ENCODE peak calls at places on chromosomes 11 and 22, in four cellular contexts. P is A549, Y is tibial nerve, X is coronary artery. C is an unnamed sample.
A peak's percentile ranks its signal among the peaks of the same experiment; 100 is the strongest.

GRCh38 chr11:126919147-126919823 is 81.3 kb downstream of the KIRREL3 start:
- DNase-seq in P (no peak), Y (no peak), X (no peak), C (no peak)

GRCh38 chr11:101010899-101011298 is 118.7 kb downstream of the PGR start:
- DNase-seq in X (no peak), Y (no peak), P (no peak), C (no peak)

GRCh38 chr11:42974510-42974909 is 337.3 kb upstream of the API5 start:
- DNase-seq in Y (no peak), P (peak; percentile 3), X (no peak), C (no peak)

GRCh38 chr11:122271167-122271566 is 155.2 kb upstream of the BLID start:
- DNase-seq in P (no peak), X (no peak), Y (no peak), C (no peak)

GRCh38 chr11:32706985-32707736 is 87.3 kb downstream of the CCDC73 start:
- DNase-seq in X (no peak), P (peak; percentile 78), Y (no peak), C (peak; percentile 73)

GRCh38 chr22:33923033-33923432 is 2.8 kb upstream of the LARGE1 start:
- DNase-seq in P (no peak), X (no peak), Y (no peak), C (no peak)

GRCh38 chr11:94141511-94142307 is 13.1 kb downstream of the PANX1 start:
- DNase-seq in Y (no peak), X (no peak), P (no peak), C (no peak)

GRCh38 chr11:122069946-122070345 is 46.1 kb downstream of the BLID start:
- DNase-seq in X (peak; percentile 80), P (peak; percentile 33), Y (peak; percentile 72), C (peak; percentile 46)

DNA sequence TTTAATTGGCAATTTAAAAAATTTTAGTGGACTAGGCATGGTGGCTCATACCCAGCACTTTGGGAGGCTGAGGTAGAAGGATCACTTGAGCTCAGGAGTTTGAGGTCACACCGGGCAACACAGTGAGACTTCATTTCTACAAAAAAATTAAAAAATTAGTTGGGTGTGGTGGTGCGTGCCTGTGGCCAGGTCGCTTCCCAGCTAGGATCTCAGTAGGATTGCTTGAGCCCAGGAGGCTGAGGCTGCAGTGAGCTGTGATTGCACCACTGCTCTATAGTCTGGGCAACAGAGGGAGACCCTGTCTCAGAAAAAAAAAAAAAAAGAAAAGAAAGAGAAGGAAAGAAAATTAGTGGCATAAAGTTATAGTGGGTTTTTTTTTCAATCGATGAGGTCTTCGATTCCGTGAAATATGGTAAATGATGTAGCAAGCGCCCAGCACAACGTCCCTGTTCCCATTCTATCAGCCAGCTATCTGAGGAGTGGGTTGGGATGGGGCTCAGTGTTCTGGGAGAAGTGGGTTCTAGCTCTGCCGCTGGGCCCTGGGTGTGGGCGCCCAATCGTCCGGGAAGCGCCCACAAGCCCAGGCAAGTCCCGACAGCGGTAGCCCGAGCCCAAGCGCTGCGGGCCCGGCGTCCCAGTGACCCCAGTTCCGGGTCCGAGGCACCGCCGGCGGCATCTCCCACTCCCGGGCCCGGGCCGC is 1.4 kb downstream of the FOSL1 start:
- DNase-seq in Y (no peak), P (no peak), X (no peak), C (no peak)
- H3K27ac ChIP-seq in Y (peak overlapping the region; percentile 61), P (peak overlapping the region; percentile 97), X (peak overlapping the region; percentile 60), C (peak overlapping the region; percentile 95)

GRCh38 chr11:35387341-35387982 is 31.9 kb downstream of the SLC1A2 start:
- DNase-seq in P (peak; percentile 41), Y (no peak), X (no peak), C (no peak)
- TF ChIP-seq CTCF in P (no peak), Y (no peak), X (no peak), C (no peak)

DNA sequence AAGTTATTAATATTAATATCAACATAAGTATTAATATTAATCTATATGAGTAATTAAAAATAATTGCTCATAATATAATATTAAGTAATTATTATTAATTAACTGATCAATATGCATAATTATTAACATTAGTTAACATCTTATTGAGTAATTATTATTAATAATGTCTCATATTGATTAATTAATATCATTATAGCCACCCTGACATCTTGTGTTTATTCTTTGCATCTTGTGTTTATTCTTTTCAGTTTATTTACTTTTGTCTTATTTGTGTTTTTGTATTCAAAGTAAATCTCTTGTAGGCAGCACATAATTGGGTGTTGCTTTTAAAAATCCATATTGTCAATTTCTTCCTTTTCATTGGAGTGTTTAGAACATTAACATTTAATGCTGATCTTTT is 56.6 kb downstream of the MYEOV start:
- DNase-seq in P (no peak), Y (no peak), X (no peak), C (no peak)
- H3K27ac ChIP-seq in P (peak overlapping the region; percentile 30), Y (no peak overlapping the region), X (no peak overlapping the region), C (no peak overlapping the region)

DNA sequence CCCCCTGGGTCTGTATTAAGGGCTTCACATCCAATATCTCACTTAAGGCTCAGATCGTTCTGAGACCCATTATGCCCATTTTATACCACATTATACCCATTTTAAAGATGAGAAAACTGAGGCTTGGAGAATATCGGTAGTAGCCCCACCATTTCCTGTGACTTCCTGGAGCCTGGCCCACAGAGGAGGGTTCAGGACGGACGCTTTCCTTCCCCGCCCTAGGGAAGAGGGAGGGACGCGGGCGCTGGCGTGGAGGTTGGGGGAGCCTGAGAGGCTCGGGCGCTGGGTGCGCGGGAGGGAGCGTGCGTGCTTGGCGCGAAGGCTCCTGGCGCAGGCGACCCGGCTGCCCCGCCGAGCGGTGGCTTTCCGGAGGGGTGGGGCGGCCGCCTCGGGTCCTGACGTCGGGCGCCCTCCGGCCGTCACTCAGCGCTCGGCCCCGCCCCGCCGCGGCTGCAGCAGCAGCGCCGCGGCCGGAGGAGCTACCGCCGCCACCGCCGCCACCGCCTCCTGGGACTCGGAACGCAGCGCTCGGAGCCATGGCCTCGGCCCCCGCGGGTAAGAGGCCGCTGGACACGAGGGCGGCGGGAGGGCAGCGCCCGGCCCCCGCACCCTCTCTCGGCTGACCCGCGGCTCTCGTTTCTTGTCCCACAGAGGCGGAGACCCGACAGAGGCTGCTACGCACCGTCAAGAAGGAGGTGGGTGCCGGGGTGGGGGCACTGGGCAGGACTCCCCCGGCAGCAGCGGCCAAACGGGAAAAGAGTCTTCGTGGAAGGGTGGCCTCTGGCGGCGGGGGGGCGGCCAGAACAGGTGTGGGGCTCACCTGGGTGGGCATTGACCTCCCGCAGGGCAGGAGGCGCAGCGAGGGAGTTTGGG is at the start of gene SGSM1:
- DNase-seq in P (peak; percentile 73), Y (peak; percentile 44), X (peak; percentile 83), C (peak; percentile 67)
- TF ChIP-seq CTCF in P (no peak), Y (no peak), X (no peak), C (no peak)

GRCh38 chr11:66363187-66363601 is 8.4 kb downstream of the SLC29A2 start:
- DNase-seq in Y (no peak), X (no peak), P (no peak), C (no peak)
- H3K27ac ChIP-seq in Y (no peak overlapping the region), X (no peak overlapping the region), P (no peak overlapping the region), C (peak overlapping the region; percentile 14)

DNA sequence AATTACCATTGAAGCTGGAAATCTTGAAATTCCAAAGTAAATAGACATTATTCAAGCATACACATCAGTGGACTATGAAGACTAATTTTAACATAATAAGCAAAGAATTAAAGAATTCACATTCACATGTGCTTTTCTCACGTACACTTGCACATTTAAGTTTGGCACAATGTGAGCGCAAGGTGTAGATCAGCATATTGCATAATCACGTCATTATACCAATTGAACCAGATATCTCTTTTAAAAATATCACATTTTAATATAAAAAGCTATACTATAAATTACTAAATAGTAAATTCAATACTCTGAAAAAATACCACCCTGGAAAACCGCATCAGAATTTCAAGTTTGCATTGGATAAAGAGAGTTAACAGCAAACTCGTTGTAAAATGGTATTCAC is 60.7 kb downstream of the SESN3 start:
- DNase-seq in X (no peak), P (no peak), Y (no peak), C (no peak)
- TF ChIP-seq CTCF in X (no peak), P (no peak), Y (no peak), C (no peak)

GRCh38 chr11:47560431-47560830 is 5.0 kb upstream of the PTPMT1 start:
- DNase-seq in Y (no peak), P (no peak), X (no peak), C (no peak)

GRCh38 chr11:47566166-47566546 is 757 bp downstream of the PTPMT1 start:
- DNase-seq in X (no peak), P (no peak), Y (no peak), C (no peak)

GRCh38 chr11:47569646-47570045 is 4.2 kb downstream of the PTPMT1 start:
- DNase-seq in P (no peak), Y (no peak), X (no peak), C (no peak)

GRCh38 chr11:47565340-47566165 is at the start of gene PTPMT1:
- DNase-seq in Y (no peak), P (peak; percentile 70), X (no peak), C (peak; percentile 57)

GRCh38 chr11:47564933-47565339 is 463 bp upstream of the PTPMT1 start:
- DNase-seq in X (no peak), Y (no peak), P (no peak), C (no peak)
- H3K27ac ChIP-seq in X (peak overlapping the region; percentile 78), Y (peak overlapping the region; percentile 93), P (peak overlapping the region; percentile 96), C (peak overlapping the region; percentile 80)

GRCh38 chr22:44207173-44207980 is 26.7 kb downstream of the PARVG start:
- DNase-seq in P (no peak), X (no peak), Y (no peak), C (no peak)

GRCh38 chr22:44206696-44207095 is 26.0 kb downstream of the PARVG start:
- DNase-seq in X (no peak), Y (no peak), P (no peak), C (no peak)

GRCh38 chr22:44209343-44209742 is 28.6 kb downstream of the PARVG start:
- DNase-seq in P (no peak), Y (no peak), X (no peak), C (no peak)

GRCh38 chr22:44205713-44206645 is 25.3 kb downstream of the PARVG start:
- DNase-seq in P (no peak), Y (no peak), X (no peak), C (no peak)

GRCh38 chr22:44207981-44208317 is 27.2 kb downstream of the PARVG start:
- DNase-seq in P (no peak), Y (no peak), X (peak; percentile 52), C (no peak)
- TF ChIP-seq CTCF in P (no peak), Y (no peak), X (no peak), C (no peak)

C was measured in RWPE1.